ENCODE peak calls at places on chromosomes 16 and 17, in eight cellular contexts. G, U, L, I, P, V, O and F are unnamed samples.

GRCh38 chr16:58503863-58504688 is 4.1 kb downstream of the NDRG4 start:
- DNase-seq in G (no peak), U (no peak), L (no peak), I (no peak), P (no peak), V (no peak), O (peak), F (no peak)

GRCh38 chr17:41522301-41523224 is 3.9 kb upstream of the KRT15 start:
- DNase-seq in G (no peak), U (no peak), L (peak), I (no peak), P (no peak), V (no peak), O (no peak), F (no peak)

GRCh38 chr17:16211601-16212000 is 3.7 kb downstream of the NCOR1 start:
- DNase-seq in G (no peak), U (no peak), L (no peak), I (no peak), P (no peak), V (no peak), O (no peak), F (no peak)

GRCh38 chr16:48330133-48330846 is 54.9 kb downstream of the SIAH1 start:
- DNase-seq in G (peak), U (no peak), L (no peak), I (no peak), P (peak), V (no peak), O (no peak), F (no peak)

GRCh38 chr16:391885-392335 is 5.1 kb upstream of the NME4 start:
- DNase-seq in G (peak), U (no peak), L (peak), I (peak), P (peak), V (peak), O (no peak), F (no peak)

GRCh38 chr17:21376585-21376834 is 353 bp downstream of the KCNJ12 start:
- DNase-seq in G (no peak), U (no peak), L (no peak), I (no peak), P (no peak), V (no peak), O (no peak), F (no peak)

GRCh38 chr17:47996201-47996600 is 25.3 kb downstream of the CDK5RAP3 start:
- DNase-seq in G (no peak), U (no peak), L (no peak), I (no peak), P (no peak), V (no peak), O (no peak), F (no peak)

GRCh38 chr16:58417600-58417999 is 25.3 kb downstream of the GINS3 start:
- DNase-seq in G (no peak), U (no peak), L (no peak), I (no peak), P (no peak), V (no peak), O (peak), F (no peak)

GRCh38 chr17:50272246-50272645 is 2.0 kb upstream of the TMEM92 start:
- DNase-seq in G (no peak), U (no peak), L (no peak), I (no peak), P (no peak), V (no peak), O (no peak), F (no peak)

GRCh38 chr16:46972429-46972970 is 974 bp downstream of the DNAJA2 start:
- DNase-seq in G (peak), U (no peak), L (peak), I (no peak), P (peak), V (no peak), O (no peak), F (no peak)

GRCh38 chr17:58710948-58711552 is 18.6 kb downstream of the RAD51C start:
- DNase-seq in G (peak), U (no peak), L (peak), I (peak), P (peak), V (no peak), O (no peak), F (peak)

GRCh38 chr17:78559749-78560368 is 17.3 kb downstream of the DNAH17 start:
- DNase-seq in G (no peak), U (no peak), L (peak), I (no peak), P (no peak), V (no peak), O (no peak), F (no peak)
- TF ChIP-seq CTCF in G (no peak), U (no peak), L (peak), I (peak), P (no peak), V (no peak), O (no peak), F (no peak)

GRCh38 chr17:43753488-43754129 is 5.0 kb downstream of the SOST start:
- DNase-seq in G (peak), U (no peak), L (peak), I (no peak), P (peak), V (no peak), O (no peak), F (no peak)

GRCh38 chr17:43757171-43757660 is 1.4 kb downstream of the SOST start:
- DNase-seq in G (no peak), U (no peak), L (no peak), I (no peak), P (no peak), V (no peak), O (no peak), F (no peak)

GRCh38 chr17:43756176-43756575 is 2.4 kb downstream of the SOST start:
- DNase-seq in G (no peak), U (no peak), L (no peak), I (no peak), P (no peak), V (no peak), O (no peak), F (no peak)

GRCh38 chr17:43754947-43755346 is 3.6 kb downstream of the SOST start:
- DNase-seq in G (no peak), U (no peak), L (no peak), I (no peak), P (no peak), V (no peak), O (no peak), F (no peak)

GRCh38 chr17:43755389-43755875 is 3.2 kb downstream of the SOST start:
- DNase-seq in G (no peak), U (no peak), L (peak), I (no peak), P (peak), V (no peak), O (no peak), F (no peak)
- TF ChIP-seq CTCF in G (no peak), U (no peak), L (no peak), I (no peak), P (no peak), V (no peak), O (peak), F (no peak)

GRCh38 chr17:51795401-51795800 is 363.1 kb downstream of the CA10 start:
- DNase-seq in G (no peak), U (no peak), L (no peak), I (no peak), P (no peak), V (no peak), O (no peak), F (no peak)
- TF ChIP-seq CTCF in G (no peak), U (no peak), L (no peak), I (no peak), P (no peak), V (no peak), O (no peak), F (no peak)

DNA sequence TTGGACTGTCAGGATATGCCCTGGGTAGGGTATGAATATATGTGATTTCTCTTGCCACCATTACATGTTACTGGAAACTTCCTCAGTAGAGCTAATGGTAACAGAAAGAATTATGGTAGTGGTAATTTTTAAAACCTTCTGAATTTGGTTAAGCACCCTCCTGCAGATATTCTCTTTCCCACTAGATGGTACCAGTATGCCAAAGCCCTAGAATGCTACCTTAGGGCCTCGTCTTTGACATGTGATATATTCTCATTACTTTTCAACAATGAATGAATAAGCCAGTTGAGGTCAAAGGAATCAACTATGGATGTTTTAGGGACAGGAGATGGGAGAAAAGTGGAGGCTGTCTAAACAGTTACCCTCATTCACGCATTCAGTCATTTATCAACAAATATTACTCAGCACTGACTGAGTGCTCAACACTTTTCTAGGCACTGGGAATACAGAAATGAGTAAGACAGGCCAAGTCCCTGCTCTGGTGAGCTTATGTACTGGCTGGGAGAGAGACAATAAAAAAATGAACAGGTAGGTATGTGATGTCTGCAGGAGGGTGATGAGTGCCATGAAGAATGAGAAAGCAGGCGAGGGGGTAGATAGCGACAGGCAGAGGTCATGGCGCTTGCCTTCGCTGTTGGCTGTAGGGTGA is 14.7 kb downstream of the CDH13 start:
- DNase-seq in G (peak), U (no peak), L (peak), I (no peak), P (peak), V (no peak), O (no peak), F (no peak)
- TF ChIP-seq CTCF in G (peak), U (no peak), L (peak), I (no peak), P (peak), V (peak), O (peak), F (no peak)

GRCh38 chr16:67182288-67182687 is 1.5 kb downstream of the MATCAP1 start:
- DNase-seq in G (no peak), U (no peak), L (peak), I (no peak), P (no peak), V (no peak), O (no peak), F (no peak)

GRCh38 chr16:67180166-67180565 is 3.6 kb downstream of the MATCAP1 start:
- DNase-seq in G (no peak), U (no peak), L (no peak), I (no peak), P (no peak), V (no peak), O (no peak), F (no peak)

GRCh38 chr16:67181346-67181745 is 2.4 kb downstream of the MATCAP1 start:
- DNase-seq in G (peak), U (no peak), L (peak), I (no peak), P (peak), V (no peak), O (no peak), F (no peak)

GRCh38 chr16:67177743-67178699 is 5.7 kb downstream of the MATCAP1 start:
- DNase-seq in G (peak), U (no peak), L (peak), I (peak), P (peak), V (peak), O (no peak), F (no peak)

GRCh38 chr16:67179421-67180080 is 4.2 kb downstream of the MATCAP1 start:
- DNase-seq in G (no peak), U (no peak), L (no peak), I (no peak), P (no peak), V (no peak), O (no peak), F (no peak)
- TF ChIP-seq CTCF in G (peak), U (peak), L (peak), I (no peak), P (no peak), V (no peak), O (no peak), F (no peak)

GRCh38 chr16:30075503-30076275 is at the start of gene PPP4C:
- DNase-seq in G (peak), U (no peak), L (peak), I (peak), P (peak), V (peak), O (peak), F (peak)
- TF ChIP-seq CTCF in G (no peak), U (no peak), L (no peak), I (no peak), P (no peak), V (no peak), O (peak), F (no peak)

GRCh38 chr17:59893617-59894100 is 738 bp downstream of the RPS6KB1 start:
- DNase-seq in G (peak), U (no peak), L (peak), I (no peak), P (peak), V (no peak), O (no peak), F (no peak)
- TF ChIP-seq CTCF in G (no peak), U (no peak), L (no peak), I (no peak), P (peak), V (no peak), O (no peak), F (no peak)

DNA sequence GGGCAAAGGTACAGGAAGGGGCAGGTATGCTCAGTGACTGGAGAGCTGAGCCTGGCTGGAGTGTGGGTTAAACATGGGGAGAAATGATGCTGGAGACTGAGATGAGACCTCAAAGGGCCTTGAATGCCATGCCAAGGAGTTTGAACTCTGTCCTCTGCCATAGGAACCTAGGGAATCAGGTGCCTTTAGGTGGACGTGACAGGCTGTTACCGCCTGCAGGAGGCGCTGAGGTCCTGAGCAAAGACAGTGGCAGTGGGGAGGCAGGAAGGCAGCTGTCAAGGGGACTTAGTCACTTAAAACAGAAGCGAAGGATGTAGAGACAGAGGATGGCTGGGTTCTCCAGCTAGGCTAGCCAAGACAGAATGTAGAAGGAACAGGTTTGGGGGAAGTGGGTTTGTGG is 9.1 kb downstream of the PSMB3 start:
- DNase-seq in G (peak), U (no peak), L (peak), I (no peak), P (peak), V (no peak), O (no peak), F (no peak)
- TF ChIP-seq CTCF in G (peak), U (no peak), L (peak), I (no peak), P (peak), V (peak), O (no peak), F (no peak)

DNA sequence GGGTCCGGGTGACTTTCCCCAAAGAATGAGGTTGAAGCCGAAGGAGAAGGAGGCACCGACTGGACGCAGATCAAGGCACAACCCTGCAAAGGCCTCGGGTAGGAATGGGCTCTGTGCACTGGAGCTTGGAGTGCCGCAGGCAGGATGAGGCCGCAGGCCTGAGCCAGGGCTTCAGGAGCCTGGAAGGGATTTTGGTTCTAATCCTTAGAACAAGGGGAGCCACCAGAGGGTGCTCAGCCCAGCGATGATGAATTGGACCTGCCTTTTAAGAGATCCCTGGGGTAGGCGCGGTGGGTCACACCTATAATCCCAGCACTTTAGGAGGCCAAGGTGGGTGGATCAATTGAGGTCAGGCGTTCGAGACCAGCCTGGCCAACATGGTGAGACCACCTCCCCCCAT is 8.1 kb downstream of the CIBAR2 start:
- DNase-seq in G (no peak), U (no peak), L (no peak), I (no peak), P (no peak), V (no peak), O (no peak), F (no peak)
- TF ChIP-seq CTCF in G (no peak), U (no peak), L (no peak), I (no peak), P (no peak), V (no peak), O (no peak), F (no peak)

DNA sequence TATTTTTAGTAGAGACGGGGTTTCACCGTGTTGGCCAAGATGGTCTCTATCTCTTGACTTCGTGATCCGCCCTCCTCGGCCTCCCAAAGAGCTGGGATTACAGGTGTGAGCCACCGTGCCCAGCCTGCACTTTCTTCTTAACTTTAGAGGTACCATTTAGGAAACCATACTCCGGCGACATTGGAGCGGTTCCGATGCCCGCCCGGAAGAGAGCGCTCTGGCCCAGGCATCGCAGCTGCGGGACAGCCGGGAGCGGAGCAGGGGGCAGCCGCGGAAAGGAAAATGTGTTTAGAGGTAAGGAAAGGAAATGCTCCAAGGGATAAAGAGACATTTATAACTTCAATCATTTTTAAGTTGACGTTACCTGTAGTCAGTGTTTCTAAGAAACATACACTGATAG is 6.0 kb upstream of the HS3ST3B1 start:
- DNase-seq in G (no peak), U (no peak), L (no peak), I (no peak), P (no peak), V (no peak), O (no peak), F (no peak)
- TF ChIP-seq CTCF in G (no peak), U (no peak), L (no peak), I (no peak), P (no peak), V (peak), O (no peak), F (no peak)